ENCODE peak calls at places on chromosomes 6 and 20, in five cellular contexts. I is endothelial cell, H is foreskin fibroblast, K is AG09319, L is GM10248. M is an unnamed sample.

GRCh38 chr6:27541212-27541931 is 68.5 kb upstream of the ZNF184 start:
- DNase-seq in I (peak; percentile 65), K (no peak), H (no peak), L (no peak), M (no peak)

GRCh38 chr6:85453052-85453451 is 3.2 kb downstream of the NT5E start:
- DNase-seq in H (no peak), K (no peak), I (no peak), L (no peak), M (no peak)

GRCh38 chr6:170449835-170450753 is 103.0 kb downstream of the PSMB1 start:
- DNase-seq in H (no peak), L (no peak), I (no peak), K (no peak), M (no peak)

GRCh38 chr20:23637282-23638221 is at the start of gene CST3:
- DNase-seq in K (peak; percentile 69), L (peak; percentile 90), I (peak; percentile 68), H (peak; percentile 90), M (peak; percentile 93)

GRCh38 chr20:23047738-23048214 is 1.7 kb downstream of the THBD start:
- DNase-seq in H (no peak), K (no peak), I (no peak), L (no peak), M (no peak)

GRCh38 chr6:159203304-159204005 is 34.3 kb downstream of the FNDC1 start:
- DNase-seq in I (no peak), K (peak; percentile 56), H (peak; percentile 91), L (no peak), M (no peak)

GRCh38 chr6:29501106-29501505 is 13.3 kb upstream of the MAS1L start:
- DNase-seq in H (no peak), K (no peak), L (no peak), I (no peak), M (no peak)

GRCh38 chr6:155024628-155025027 is 29.5 kb downstream of the TIAM2 start:
- DNase-seq in K (no peak), L (no peak), H (no peak), I (no peak), M (no peak)

GRCh38 chr6:97240222-97240621 is 42.8 kb downstream of the MMS22L start:
- DNase-seq in I (no peak), L (no peak), H (peak; percentile 30), K (no peak), M (no peak)

GRCh38 chr6:38233161-38233791 is 406.5 kb downstream of the BTBD9 start:
- DNase-seq in L (no peak), I (no peak), K (no peak), H (peak; percentile 50), M (no peak)

GRCh38 chr6:21022343-21023107 is 488.3 kb downstream of the CDKAL1 start:
- DNase-seq in K (no peak), I (no peak), L (peak; percentile 44), H (no peak), M (peak; percentile 15)

GRCh38 chr6:15573376-15573775 is 89.5 kb downstream of the DTNBP1 start:
- DNase-seq in I (no peak), K (no peak), L (no peak), H (no peak), M (no peak)

GRCh38 chr6:35916056-35916455 is 4.8 kb downstream of the SRPK1 start:
- DNase-seq in K (no peak), H (no peak), I (no peak), L (no peak), M (no peak)

GRCh38 chr20:13333793-13334192 is 112.7 kb downstream of the ISM1 start:
- DNase-seq in L (no peak), K (no peak), H (no peak), I (no peak), M (no peak)

GRCh38 chr6:16909599-16910360 is 148.5 kb upstream of the ATXN1 start:
- DNase-seq in K (peak; percentile 34), L (no peak), H (peak; percentile 90), I (no peak), M (no peak)

GRCh38 chr6:130778946-130779657 is 48.1 kb upstream of the SMLR1 start:
- DNase-seq in K (peak; percentile 54), I (no peak), L (no peak), H (peak; percentile 73), M (no peak)

GRCh38 chr6:34547921-34548644 is 8.0 kb downstream of the SPDEF start:
- DNase-seq in H (no peak), I (no peak), L (no peak), K (no peak), M (no peak)

GRCh38 chr6:35411066-35411465 is 41.1 kb upstream of the FANCE start:
- DNase-seq in H (no peak), I (no peak), K (no peak), L (no peak), M (no peak)

GRCh38 chr6:138106665-138107077 is 548 bp downstream of the PERP start:
- DNase-seq in L (no peak), K (no peak), H (no peak), I (no peak), M (no peak)

GRCh38 chr6:126077810-126078791 is 91.8 kb downstream of the TRMT11 start:
- DNase-seq in K (peak; percentile 62), L (no peak), H (peak; percentile 86), I (no peak), M (no peak)

GRCh38 chr6:54992789-54993188 is 146.2 kb downstream of the FAM83B start:
- DNase-seq in L (no peak), K (no peak), H (no peak), I (no peak), M (no peak)

GRCh38 chr20:47360489-47361267 is 4.2 kb upstream of the ZMYND8 start:
- DNase-seq in L (peak; percentile 61), I (peak; percentile 76), H (peak; percentile 91), K (peak; percentile 62), M (peak; percentile 72)

GRCh38 chr6:35640017-35640664 is 48.6 kb downstream of the FKBP5 start:
- DNase-seq in H (peak; percentile 34), K (peak; percentile 32), I (no peak), L (no peak), M (no peak)

GRCh38 chr6:108559097-108559883 is 1.4 kb upstream of the FOXO3 start:
- DNase-seq in I (peak; percentile 70), K (peak; percentile 80), H (peak; percentile 93), L (peak; percentile 68), M (peak; percentile 80)

GRCh38 chr6:102812242-102812641 is 1418.7 kb downstream of the GRIK2 start:
- DNase-seq in H (peak; percentile 6), I (no peak), L (no peak), K (no peak), M (no peak)

GRCh38 chr20:3729378-3729777 is 3.1 kb upstream of the HSPA12B start:
- DNase-seq in K (no peak), I (no peak), L (no peak), H (no peak), M (no peak)

GRCh38 chr20:3732327-3733118 is at the start of gene HSPA12B:
- DNase-seq in L (no peak), H (no peak), K (no peak), I (no peak), M (no peak)

GRCh38 chr20:3731944-3732326 is 550 bp upstream of the HSPA12B start:
- DNase-seq in L (no peak), H (no peak), K (no peak), I (no peak), M (no peak)

GRCh38 chr20:3729811-3730550 is 2.5 kb upstream of the HSPA12B start:
- DNase-seq in H (no peak), L (no peak), K (no peak), I (no peak), M (no peak)

DNA sequence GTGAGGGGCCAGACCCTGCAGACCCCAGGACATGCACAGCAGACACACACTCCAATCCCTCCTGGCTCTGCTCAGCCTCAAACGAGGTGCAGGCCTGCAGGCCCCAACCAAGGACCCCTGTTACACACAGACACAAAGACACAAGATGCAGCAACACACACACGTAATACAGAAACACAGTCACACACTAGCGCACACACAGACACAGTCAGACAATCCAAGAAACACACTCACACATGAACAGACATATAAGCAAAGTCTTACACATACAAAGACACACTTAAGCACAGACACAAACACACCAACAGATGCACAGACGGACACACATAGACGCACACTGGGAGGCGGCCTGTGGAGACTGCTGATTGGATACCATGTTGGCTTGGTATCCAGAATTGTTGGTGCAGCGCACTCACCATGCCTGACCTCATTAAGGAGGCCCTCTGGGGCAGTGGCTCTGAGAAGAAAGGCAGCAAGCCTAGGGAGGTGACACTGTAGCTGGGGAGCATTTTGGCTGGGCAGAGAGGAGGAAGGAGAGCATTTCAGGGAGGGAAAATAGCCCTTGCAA is 1.6 kb upstream of the HSPA12B start:
- DNase-seq in K (no peak), L (no peak), I (no peak), H (no peak), M (no peak)
- TF ChIP-seq CTCF in K (no peak), L (no peak), I (no peak), H (no peak), M (no peak)

DNA sequence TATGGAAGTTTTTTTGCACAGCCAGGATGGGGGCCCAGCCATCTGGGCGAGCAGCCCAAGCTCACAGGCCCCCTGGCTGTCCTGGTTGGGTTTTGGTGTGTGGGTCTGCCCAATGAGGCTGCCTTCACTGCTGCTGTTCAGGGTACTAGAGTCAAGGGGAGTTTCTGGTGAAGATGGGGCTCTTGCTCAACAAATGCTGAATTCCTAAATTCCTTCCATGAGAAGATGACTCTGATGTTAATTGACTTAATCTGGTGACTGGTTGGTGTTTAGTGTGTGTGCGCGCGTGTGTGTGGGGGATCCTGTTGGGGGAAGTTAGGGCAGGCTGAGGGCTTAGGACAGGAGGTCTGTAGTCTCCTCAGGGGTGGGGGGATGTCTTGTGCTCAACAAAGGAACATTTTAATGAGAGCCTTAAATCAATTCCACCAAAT is 1.9 kb downstream of the PTK7 start:
- DNase-seq in I (no peak), L (no peak), H (peak; percentile 75), K (no peak), M (no peak)
- TF ChIP-seq CTCF in I (no peak), L (no peak), H (no peak), K (no peak), M (no peak)

DNA sequence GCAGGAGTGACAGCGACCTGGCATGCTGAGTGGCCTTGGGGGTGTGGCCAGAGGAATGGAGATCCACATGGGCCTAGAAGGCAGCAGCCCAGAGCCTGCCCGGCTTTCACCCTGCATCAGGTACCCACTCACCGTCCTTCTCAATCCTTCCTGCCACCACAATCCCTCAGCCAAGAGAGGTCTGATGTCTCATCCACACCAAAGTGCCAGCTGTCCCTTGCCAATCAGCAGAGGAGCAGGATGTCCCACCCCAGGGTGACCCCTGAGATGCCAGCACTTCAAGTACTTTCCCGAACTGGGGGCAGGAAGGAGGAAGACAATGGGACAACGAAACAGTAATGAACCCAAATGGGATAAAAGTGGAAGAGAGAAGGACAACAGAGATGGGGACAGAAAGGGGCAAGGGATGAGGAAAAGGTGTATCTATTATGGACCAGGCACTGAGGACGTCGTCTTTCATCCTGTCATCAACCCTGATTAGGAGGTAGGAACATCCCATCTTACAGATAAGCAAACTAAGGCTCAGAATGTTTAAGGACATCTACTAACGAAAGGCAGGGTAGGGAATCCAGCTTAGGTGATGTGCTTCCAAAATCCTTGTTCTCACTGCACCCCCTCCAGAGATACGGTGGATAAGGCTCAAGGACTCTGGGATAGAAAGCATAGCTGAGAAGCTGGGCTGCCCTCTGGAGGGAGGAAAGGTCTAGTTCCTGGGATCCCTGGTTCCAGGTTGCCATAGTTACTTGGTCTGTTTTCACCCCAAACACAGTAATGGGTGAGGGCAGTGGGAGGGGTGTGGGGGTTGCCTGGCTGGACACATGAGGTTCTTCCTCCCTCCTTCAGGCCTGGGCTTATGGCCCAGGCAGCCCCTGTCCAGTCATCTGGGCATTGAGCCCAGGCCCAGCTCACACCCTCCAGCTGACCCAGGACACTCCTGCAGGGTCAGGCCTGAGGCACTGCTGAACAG is 4.5 kb upstream of the TNXB start:
- DNase-seq in L (no peak), K (peak; percentile 97), I (no peak), H (peak; percentile 96), M (no peak)
- TF ChIP-seq CTCF in L (no peak), K (peak; percentile 77), I (no peak), H (peak; percentile 77), M (no peak)

GRCh38 chr20:46011631-46012482 is 3.1 kb downstream of the MMP9 start:
- DNase-seq in K (no peak), L (no peak), I (no peak), H (no peak), M (peak; percentile 60)
- TF ChIP-seq CTCF in K (peak; percentile 7), L (peak; percentile 41), I (no peak), H (peak; percentile 8), M (peak; percentile 18)

M was measured in GM13976.